ENCODE peak calls at places on chromosomes 7 and 10, in nine cellular contexts. K is EL, R is HTR-8/SVneo, B is A172, I is thoracic aorta, Z is HFF-Myc, D is GM12865, W is IMR-90, E is GM03348. F is an unnamed sample.

GRCh38 chr10:114682532-114682931 is 24.5 kb upstream of the ABLIM1 start:
- DNase-seq in K (no peak), R (no peak), B (no peak), I (no peak), Z (no peak), D (no peak), W (no peak), E (no peak), F (no peak)

GRCh38 chr7:102236592-102237287 is 49.9 kb upstream of the SH2B2 start:
- DNase-seq in K (peak), R (peak), B (peak), I (no peak), Z (peak), D (peak), W (peak), E (peak), F (peak)

GRCh38 chr7:2114926-2115738 is 117.6 kb downstream of the MAD1L1 start:
- DNase-seq in K (no peak), R (no peak), B (no peak), I (no peak), Z (no peak), D (no peak), W (no peak), E (no peak), F (no peak)

GRCh38 chr10:7426349-7426748 is 15.5 kb upstream of the SFMBT2 start:
- DNase-seq in K (no peak), R (no peak), B (no peak), I (no peak), Z (no peak), D (no peak), W (no peak), E (no peak), F (no peak)

GRCh38 chr7:15749631-15750030 is 63.1 kb upstream of the MEOX2 start:
- DNase-seq in K (no peak), R (no peak), B (no peak), I (no peak), Z (no peak), D (no peak), W (no peak), E (no peak), F (no peak)

GRCh38 chr10:73887038-73888015 is 13.0 kb upstream of the CAMK2G start:
- DNase-seq in K (peak), R (peak), B (peak), I (peak), Z (no peak), D (no peak), W (peak), E (peak), F (peak)

GRCh38 chr10:70785190-70785589 is at the start of gene TBATA:
- DNase-seq in K (no peak), R (no peak), B (no peak), I (no peak), Z (no peak), D (no peak), W (no peak), E (no peak), F (no peak)

GRCh38 chr10:24872049-24872789 is 80.2 kb downstream of the PRTFDC1 start:
- DNase-seq in K (no peak), R (no peak), B (no peak), I (no peak), Z (no peak), D (no peak), W (no peak), E (no peak), F (no peak)

GRCh38 chr10:78856421-78856820 is 212.3 kb upstream of the ZMIZ1 start:
- DNase-seq in K (no peak), R (no peak), B (no peak), I (no peak), Z (no peak), D (no peak), W (no peak), E (no peak), F (no peak)

GRCh38 chr7:5214641-5215040 is 24.6 kb downstream of the WIPI2 start:
- DNase-seq in K (no peak), R (no peak), B (no peak), I (no peak), Z (no peak), D (no peak), W (no peak), E (no peak), F (no peak)

GRCh38 chr7:74684473-74684872 is 27.0 kb downstream of the GTF2I start:
- DNase-seq in K (no peak), R (no peak), B (no peak), I (no peak), Z (no peak), D (no peak), W (no peak), E (no peak), F (no peak)

GRCh38 chr10:75332081-75332480 is 69.5 kb downstream of the ZNF503 start:
- DNase-seq in K (no peak), R (no peak), B (no peak), I (no peak), Z (no peak), D (no peak), W (no peak), E (no peak), F (no peak)

GRCh38 chr7:81638216-81638615 is 131.6 kb downstream of the HGF start:
- DNase-seq in K (peak), R (peak), B (no peak), I (no peak), Z (no peak), D (no peak), W (peak), E (peak), F (peak)

GRCh38 chr10:128274938-128275337 is 148.7 kb upstream of the MKI67 start:
- DNase-seq in K (no peak), R (no peak), B (no peak), I (no peak), Z (no peak), D (peak), W (no peak), E (no peak), F (peak)

GRCh38 chr10:124211921-124212320 is 118.5 kb upstream of the CHST15 start:
- DNase-seq in K (peak), R (no peak), B (peak), I (no peak), Z (no peak), D (no peak), W (no peak), E (no peak), F (no peak)

F was measured in stromal cell of bone marrow.